ENCODE peak calls at places on chromosomes 3 and 15, in six cellular contexts. M, Z, Y, G, S and T are unnamed samples.
A peak's percentile ranks its signal among the peaks of the same experiment; 100 is the strongest.

GRCh38 chr15:52379395-52380111 is 83.9 kb upstream of the MYO5C start:
- DNase-seq in S (no peak), G (no peak), Z (no peak), M (no peak), Y (no peak), T (peak; percentile 31)

GRCh38 chr3:54538346-54538745 is 389.5 kb downstream of the LRTM1 start:
- DNase-seq in S (no peak), Z (no peak), M (no peak), G (no peak), Y (peak; percentile 48), T (no peak)

GRCh38 chr15:68353418-68354145 is 76.0 kb downstream of the FEM1B start:
- DNase-seq in S (no peak), Z (no peak), G (no peak), M (no peak), Y (no peak), T (no peak)

GRCh38 chr3:9184464-9184835 is 65.0 kb downstream of the SRGAP3 start:
- DNase-seq in G (no peak), Y (no peak), M (no peak), S (no peak), Z (no peak), T (no peak)

GRCh38 chr15:71052356-71052755 is 62.9 kb upstream of the THSD4 start:
- DNase-seq in Z (no peak), G (no peak), Y (no peak), S (peak; percentile 69), M (no peak), T (no peak)

GRCh38 chr15:59501531-59502113 is 63.6 kb downstream of the FAM81A start:
- DNase-seq in Y (peak; percentile 72), S (peak; percentile 52), M (no peak), Z (no peak), G (no peak), T (no peak)

GRCh38 chr15:73631915-73632669 is 1.1 kb downstream of the NPTN start:
- DNase-seq in M (no peak), Z (no peak), Y (no peak), S (peak; percentile 39), G (no peak), T (no peak)

GRCh38 chr15:94079968-94080367 is 151.4 kb upstream of the MCTP2 start:
- DNase-seq in Y (no peak), M (no peak), S (no peak), Z (no peak), G (no peak), T (no peak)

GRCh38 chr3:155791190-155791589 is 14.9 kb downstream of the C3orf33 start:
- DNase-seq in S (no peak), Y (no peak), M (no peak), G (no peak), Z (no peak), T (no peak)

GRCh38 chr3:99627062-99627826 is 11.2 kb upstream of the COL8A1 start:
- DNase-seq in Z (no peak), S (peak; percentile 27), G (no peak), Y (no peak), M (no peak), T (no peak)

GRCh38 chr3:64664397-64664796 is 23.4 kb downstream of the ADAMTS9 start:
- DNase-seq in Z (no peak), G (no peak), Y (no peak), S (no peak), M (no peak), T (no peak)

GRCh38 chr3:114745322-114746240 is 401.5 kb downstream of the ZBTB20 start:
- DNase-seq in S (peak; percentile 62), Z (no peak), G (no peak), M (peak; percentile 36), Y (no peak), T (no peak)

GRCh38 chr3:111797035-111797717 is 61.9 kb upstream of the PHLDB2 start:
- DNase-seq in M (no peak), G (no peak), Y (no peak), Z (no peak), S (no peak), T (no peak)

GRCh38 chr15:42091753-42092665 is 2.4 kb downstream of the PLA2G4D start:
- DNase-seq in G (no peak), Y (no peak), M (no peak), Z (no peak), S (peak; percentile 37), T (no peak)

GRCh38 chr3:184078851-184079250 is 18.0 kb upstream of the HTR3E start:
- DNase-seq in G (no peak), M (peak; percentile 24), Z (no peak), Y (no peak), S (no peak), T (no peak)

GRCh38 chr15:70792171-70792573 is 28.8 kb upstream of the UACA start:
- DNase-seq in S (peak; percentile 96), G (no peak), Z (peak; percentile 68), Y (no peak), M (no peak), T (no peak)

GRCh38 chr3:38597502-38598060 is 51.9 kb downstream of the SCN5A start:
- DNase-seq in Y (no peak), Z (no peak), M (no peak), G (peak; percentile 25), S (no peak), T (no peak)

GRCh38 chr15:96356494-96357455 is 26.3 kb downstream of the NR2F2 start:
- DNase-seq in M (no peak), Z (peak; percentile 81), Y (peak; percentile 85), S (peak; percentile 74), G (peak; percentile 96), T (peak; percentile 81)